ENCODE peak calls at places on chromosomes 7 and 10, in seven cellular contexts. Q, J, U, K, E, H and S are unnamed samples.
A peak's percentile ranks its signal among the peaks of the same experiment; 100 is the strongest.

GRCh38 chr10:6786579-6787031 is 206.5 kb upstream of the PRKCQ start:
- DNase-seq in Q (no peak), H (no peak), J (no peak), K (peak; percentile 29), U (peak; percentile 44), E (no peak), S (no peak)

GRCh38 chr7:28018446-28018845 is 162.1 kb downstream of the JAZF1 start:
- DNase-seq in J (no peak), H (no peak), Q (no peak), E (no peak), U (peak; percentile 47), K (no peak), S (no peak)

GRCh38 chr7:17298840-17299476 is 506 bp downstream of the AHR start:
- DNase-seq in Q (peak; percentile 86), J (peak; percentile 79), H (peak; percentile 56), E (peak; percentile 85), U (no peak), K (peak; percentile 37), S (peak; percentile 92)

GRCh38 chr7:93812061-93812460 is 78.5 kb downstream of the TFPI2 start:
- DNase-seq in Q (no peak), K (no peak), H (no peak), J (no peak), U (no peak), E (no peak), S (no peak)

GRCh38 chr10:3898821-3899220 is 113.8 kb upstream of the KLF6 start:
- DNase-seq in U (no peak), J (peak; percentile 60), H (no peak), K (no peak), E (no peak), Q (no peak), S (no peak)

GRCh38 chr10:65194131-65194530 is 1672.9 kb downstream of the REEP3 start:
- DNase-seq in U (peak; percentile 2), H (no peak), E (peak; percentile 84), J (no peak), Q (peak; percentile 48), K (no peak), S (no peak)

GRCh38 chr10:132205650-132206376 is 19.1 kb downstream of the DPYSL4 start:
- DNase-seq in E (no peak), U (no peak), K (no peak), J (peak; percentile 37), H (peak; percentile 33), Q (no peak), S (no peak)

GRCh38 chr7:158001621-158002320 is 585.9 kb downstream of the PTPRN2 start:
- DNase-seq in J (no peak), Q (no peak), U (no peak), E (no peak), K (no peak), H (no peak), S (no peak)

GRCh38 chr7:42914009-42914725 is 2.3 kb upstream of the C7orf25 start:
- DNase-seq in J (no peak), H (no peak), Q (no peak), E (no peak), U (peak; percentile 69), K (peak; percentile 26), S (no peak)

GRCh38 chr10:114724295-114724694 is 66.2 kb upstream of the ABLIM1 start:
- DNase-seq in J (no peak), U (no peak), E (no peak), K (no peak), H (no peak), Q (no peak), S (no peak)

GRCh38 chr10:7792541-7792940 is 4.6 kb downstream of the ATP5F1C start:
- DNase-seq in H (no peak), U (no peak), K (no peak), Q (no peak), E (no peak), J (no peak), S (no peak)

GRCh38 chr7:36937754-36938551 is 213.7 kb upstream of the AOAH start:
- DNase-seq in U (no peak), J (no peak), Q (no peak), K (no peak), H (no peak), E (no peak), S (no peak)
- TF ChIP-seq CTCF in U (no peak), J (no peak), Q (peak; percentile 73), K (no peak), H (no peak), E (no peak), S (no peak)

DNA sequence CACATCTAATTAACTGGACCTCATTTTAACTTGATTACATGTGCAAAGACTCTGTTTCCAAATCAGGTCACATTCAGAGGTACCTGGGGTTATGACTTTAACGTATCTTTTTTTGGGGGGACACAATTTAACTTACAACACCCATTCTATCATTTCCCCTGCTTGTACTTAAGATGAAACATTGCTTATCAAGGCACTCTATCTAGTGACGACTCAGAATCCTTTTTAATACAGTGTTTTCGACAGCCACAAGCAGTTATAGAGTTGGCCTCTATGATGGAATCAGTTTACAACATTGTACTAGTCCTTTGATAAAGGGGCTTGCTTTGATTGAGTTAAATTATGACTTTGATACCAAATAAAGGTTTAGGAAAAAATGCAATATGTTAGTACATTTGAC is 22.7 kb downstream of the BBS9 start:
- DNase-seq in E (no peak), Q (no peak), U (no peak), J (no peak), K (no peak), H (no peak), S (no peak)
- TF ChIP-seq CTCF in E (no peak), Q (no peak), U (no peak), J (no peak), K (no peak), H (no peak), S (no peak)

GRCh38 chr10:70193391-70193844 is 23.1 kb upstream of the SAR1A start:
- DNase-seq in U (no peak), K (no peak), E (no peak), J (no peak), H (no peak), Q (no peak), S (no peak)

GRCh38 chr10:70197235-70197952 is 27.1 kb upstream of the SAR1A start:
- DNase-seq in U (no peak), E (no peak), Q (no peak), K (no peak), H (no peak), J (no peak), S (no peak)

GRCh38 chr10:70201105-70201504 is 30.8 kb upstream of the SAR1A start:
- DNase-seq in H (no peak), E (no peak), U (no peak), Q (no peak), J (no peak), K (no peak), S (no peak)

GRCh38 chr10:70198696-70199466 is 28.6 kb upstream of the SAR1A start:
- DNase-seq in H (no peak), J (no peak), E (no peak), K (no peak), Q (peak; percentile 59), U (peak; percentile 46), S (no peak)
- TF ChIP-seq CTCF in H (no peak), J (no peak), E (no peak), K (no peak), Q (peak; percentile 58), U (peak; percentile 27), S (no peak)

GRCh38 chr7:73830618-73830871 is 251 bp upstream of the CLDN4 start:
- DNase-seq in Q (no peak), H (no peak), J (no peak), U (no peak), E (no peak), K (no peak), S (no peak)

GRCh38 chr7:73830872-73831655 is at the start of gene CLDN4:
- DNase-seq in E (no peak), J (peak; percentile 89), U (no peak), K (no peak), H (no peak), Q (peak; percentile 94), S (no peak)

GRCh38 chr7:73828972-73829371 is 1.8 kb upstream of the CLDN4 start:
- DNase-seq in J (no peak), Q (no peak), U (no peak), E (no peak), K (no peak), H (no peak), S (no peak)

GRCh38 chr7:73829505-73829904 is 1.3 kb upstream of the CLDN4 start:
- DNase-seq in H (no peak), U (no peak), K (no peak), Q (peak; percentile 67), J (no peak), E (no peak), S (no peak)

DNA sequence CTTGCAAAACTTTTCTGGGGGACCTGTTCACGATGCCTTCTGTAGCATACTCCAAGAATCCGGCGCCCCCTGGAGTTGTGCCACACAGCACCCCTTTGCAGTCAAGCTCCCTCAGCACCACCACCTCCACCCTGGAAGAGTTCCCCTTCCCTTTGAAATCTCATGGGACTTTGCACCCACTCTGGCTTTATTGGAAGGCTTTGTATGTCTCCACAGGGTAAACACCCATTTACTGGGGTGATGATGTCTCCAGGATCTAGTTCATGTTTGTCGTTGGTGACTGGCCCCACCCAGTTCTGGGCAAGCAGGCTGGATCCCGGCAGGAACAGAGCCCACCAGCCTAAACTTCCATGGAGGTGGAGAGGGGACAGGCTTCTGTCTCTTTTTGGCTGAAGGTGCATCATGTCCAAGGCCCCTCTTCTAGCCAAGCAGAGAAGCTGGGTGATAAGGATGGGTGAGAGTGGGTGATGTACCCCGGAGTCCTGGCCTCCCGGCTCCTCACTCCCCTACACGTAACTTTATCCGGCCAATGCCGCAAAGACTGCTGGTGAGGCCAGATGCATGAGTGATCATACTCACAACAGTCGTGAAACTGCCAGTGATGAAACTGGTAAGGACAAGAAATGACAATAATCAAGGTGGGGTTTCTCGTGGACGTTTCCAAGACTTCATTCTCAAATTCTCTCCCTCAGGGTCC is 727 bp upstream of the CLDN4 start:
- DNase-seq in Q (no peak), E (no peak), J (no peak), H (no peak), U (no peak), K (no peak), S (no peak)
- TF ChIP-seq CTCF in Q (peak; percentile 34), E (no peak), J (no peak), H (no peak), U (peak; percentile 4), K (no peak), S (no peak)